ENCODE peak calls at places on chromosomes 7 and 10, in six cellular contexts. N is IMR-90, X is H9, Y is neuronal stem cell, L is trophoblast cell, I is mesenchymal stem cell. Z is an unnamed sample.

GRCh38 chr7:35725280-35725680 is 30.3 kb upstream of the HERPUD2 start:
- DNase-seq in I (no peak), L (no peak), X (no peak), N (no peak), Y (no peak), Z (no peak)

GRCh38 chr7:156842740-156843140 is 50.2 kb downstream of the LMBR1 start:
- DNase-seq in Y (no peak), X (no peak), N (no peak), I (no peak), L (peak; percentile 51), Z (peak; percentile 65)

GRCh38 chr10:66283064-66283463 is 642.8 kb upstream of the LRRTM3 start:
- DNase-seq in X (no peak), L (no peak), I (no peak), N (no peak), Y (no peak), Z (no peak)

GRCh38 chr10:74118794-74119193 is 31.8 kb downstream of the AP3M1 start:
- DNase-seq in Y (no peak), I (peak; percentile 28), X (no peak), N (no peak), L (no peak), Z (no peak)

GRCh38 chr10:127887497-127888415 is 5.0 kb downstream of the CLRN3 start:
- DNase-seq in X (no peak), N (no peak), I (no peak), Y (no peak), L (no peak), Z (no peak)

GRCh38 chr10:51389415-51390342 is 309.7 kb downstream of the CSTF2T start:
- DNase-seq in L (peak; percentile 5), Y (peak; percentile 44), N (peak; percentile 99), I (peak; percentile 59), X (peak; percentile 68), Z (peak; percentile 72)

GRCh38 chr10:78745445-78745844 is 323.3 kb upstream of the ZMIZ1 start:
- DNase-seq in X (no peak), Y (no peak), N (no peak), I (no peak), L (no peak), Z (no peak)

GRCh38 chr7:128831994-128832879 is 2.0 kb downstream of the FLNC start:
- DNase-seq in L (no peak), N (peak; percentile 30), I (peak; percentile 67), Y (peak; percentile 75), X (peak; percentile 78), Z (peak; percentile 97)

GRCh38 chr7:3063016-3063753 is 19.5 kb upstream of the CARD11 start:
- DNase-seq in N (no peak), Y (no peak), I (no peak), X (no peak), L (no peak), Z (no peak)

GRCh38 chr7:26515462-26515861 is 223.8 kb downstream of the SNX10 start:
- DNase-seq in X (no peak), L (no peak), I (no peak), Y (no peak), N (no peak), Z (no peak)

GRCh38 chr10:86497621-86498020 is 24.0 kb downstream of the WAPL start:
- DNase-seq in X (no peak), N (no peak), Y (no peak), L (no peak), I (no peak), Z (no peak)

GRCh38 chr7:74429153-74429747 is 24.5 kb upstream of the GTF2IRD1 start:
- DNase-seq in L (no peak), Y (no peak), X (peak; percentile 84), N (peak; percentile 75), I (peak; percentile 88), Z (peak; percentile 88)

GRCh38 chr10:4073912-4074311 is 288.9 kb upstream of the KLF6 start:
- DNase-seq in L (no peak), N (peak; percentile 62), I (peak; percentile 79), Y (no peak), X (no peak), Z (no peak)

GRCh38 chr7:27647052-27647451 is 15.6 kb downstream of the HIBADH start:
- DNase-seq in N (peak; percentile 82), Y (no peak), I (peak; percentile 80), X (no peak), L (peak; percentile 78), Z (no peak)

GRCh38 chr10:132299381-132300336 is 8.1 kb downstream of the STK32C start:
- DNase-seq in L (no peak), I (no peak), X (peak; percentile 15), Y (no peak), N (no peak), Z (no peak)

GRCh38 chr7:28698744-28699291 is 259.3 kb downstream of the TRIL start:
- DNase-seq in L (no peak), I (no peak), Y (no peak), X (no peak), N (no peak), Z (no peak)

GRCh38 chr10:102624094-102624493 is 20.2 kb upstream of the TRIM8 start:
- DNase-seq in Y (no peak), I (no peak), X (no peak), N (no peak), L (no peak), Z (no peak)

GRCh38 chr10:93006435-93007039 is 54.1 kb upstream of the CYP26C1 start:
- DNase-seq in Y (peak; percentile 15), L (no peak), N (peak; percentile 75), I (peak; percentile 63), X (no peak), Z (peak; percentile 62)

GRCh38 chr10:77943086-77943901 is 16.7 kb upstream of the DLG5 start:
- DNase-seq in N (peak; percentile 73), X (peak; percentile 84), L (peak; percentile 93), Y (peak; percentile 6), I (peak; percentile 91), Z (peak; percentile 98)

GRCh38 chr10:121043124-121043849 is 192.1 kb downstream of the WDR11 start:
- DNase-seq in X (no peak), Y (no peak), N (no peak), I (no peak), L (no peak), Z (no peak)

GRCh38 chr7:108166687-108167086 is 36.5 kb upstream of the LAMB4 start:
- DNase-seq in X (no peak), L (no peak), Y (no peak), N (no peak), I (no peak), Z (no peak)

GRCh38 chr10:83214178-83214577 is 925.1 kb upstream of the GHITM start:
- DNase-seq in X (no peak), N (no peak), I (no peak), L (no peak), Y (no peak), Z (no peak)

GRCh38 chr10:3231951-3232730 is 59.6 kb upstream of the PITRM1 start:
- DNase-seq in I (no peak), X (no peak), L (no peak), Y (no peak), N (peak; percentile 24), Z (peak; percentile 27)

GRCh38 chr7:88109612-88110011 is 110.2 kb downstream of the SRI start:
- DNase-seq in L (no peak), Y (no peak), N (no peak), X (no peak), I (no peak), Z (no peak)

GRCh38 chr10:118764195-118764594 is 9.4 kb upstream of the CACUL1 start:
- DNase-seq in N (no peak), Y (no peak), L (no peak), X (no peak), I (no peak), Z (no peak)

GRCh38 chr7:150342119-150342405 is 633 bp upstream of the RARRES2 start:
- DNase-seq in X (no peak), N (no peak), Y (no peak), L (no peak), I (no peak), Z (no peak)
- H3K9ac ChIP-seq in X (no peak overlapping the region), N (peak overlapping the region; percentile 40), Y (no peak overlapping the region), L (no peak overlapping the region), I (no peak overlapping the region), Z (peak overlapping the region; percentile 66)

GRCh38 chr7:1105189-1105588 is 17.3 kb downstream of the GPER1 start:
- DNase-seq in X (no peak), N (no peak), Y (no peak), I (no peak), L (no peak), Z (no peak)
- H3K27ac ChIP-seq in X (no peak overlapping the region), N (no peak overlapping the region), Y (no peak overlapping the region), I (no peak overlapping the region), L (no peak overlapping the region), Z (no peak overlapping the region)

GRCh38 chr7:102892631-102893278 is 20.0 kb upstream of the LRRC17 start:
- DNase-seq in X (no peak), N (no peak), I (peak; percentile 38), Y (no peak), L (no peak), Z (no peak)

GRCh38 chr7:102897211-102897621 is 15.6 kb upstream of the LRRC17 start:
- DNase-seq in X (no peak), L (no peak), Y (no peak), I (no peak), N (no peak), Z (no peak)

GRCh38 chr7:102897856-102898531 is 14.8 kb upstream of the LRRC17 start:
- DNase-seq in L (no peak), N (no peak), Y (no peak), X (no peak), I (no peak), Z (no peak)

GRCh38 chr7:102896585-102896984 is 16.2 kb upstream of the LRRC17 start:
- DNase-seq in L (no peak), N (no peak), X (no peak), Y (no peak), I (no peak), Z (no peak)

DNA sequence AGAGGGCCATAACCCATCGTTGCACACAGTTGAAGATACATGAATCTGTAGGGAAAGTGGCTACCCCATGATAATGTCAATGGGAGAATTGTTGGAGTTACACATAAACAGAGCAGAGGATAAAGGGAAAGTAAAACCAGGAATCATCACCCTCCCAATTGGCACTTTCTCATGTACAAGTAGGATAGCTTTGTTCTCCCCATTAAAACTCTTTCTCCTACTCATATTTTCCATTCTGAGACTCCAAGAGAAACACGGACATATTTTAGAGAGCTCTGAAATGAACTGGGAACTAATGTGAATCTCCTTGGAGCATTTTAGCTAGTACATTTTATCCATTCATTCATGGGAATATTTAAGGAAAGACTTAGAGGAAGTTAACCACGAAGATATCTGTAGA is 17.2 kb upstream of the LRRC17 start:
- DNase-seq in N (no peak), X (no peak), L (no peak), Y (no peak), I (no peak), Z (no peak)
- H3K23ac ChIP-seq in N (no peak overlapping the region), X (no peak overlapping the region), L (no peak overlapping the region), Y (no peak overlapping the region), I (no peak overlapping the region), Z (no peak overlapping the region)

GRCh38 chr7:142813262-142813661 is 41.6 kb upstream of the EPHB6 start:
- DNase-seq in N (peak; percentile 46), Y (no peak), L (peak; percentile 88), X (peak; percentile 85), I (peak; percentile 65), Z (peak; percentile 98)

GRCh38 chr7:142815099-142815498 is 39.8 kb upstream of the EPHB6 start:
- DNase-seq in N (no peak), X (no peak), I (no peak), Y (no peak), L (peak; percentile 19), Z (no peak)

GRCh38 chr7:142813699-142814098 is 41.2 kb upstream of the EPHB6 start:
- DNase-seq in I (no peak), Y (no peak), L (no peak), N (no peak), X (no peak), Z (no peak)

GRCh38 chr7:142811154-142811737 is 40.5 kb downstream of the PRSS2 start:
- DNase-seq in N (peak; percentile 54), X (no peak), Y (peak; percentile 41), I (peak; percentile 64), L (no peak), Z (peak; percentile 90)

GRCh38 chr7:142812437-142813215 is 41.9 kb downstream of the PRSS2 start:
- DNase-seq in Y (no peak), I (no peak), N (no peak), L (peak; percentile 76), X (no peak), Z (peak; percentile 85)
- H3K9ac ChIP-seq in Y (no peak overlapping the region), I (no peak overlapping the region), N (no peak overlapping the region), L (no peak overlapping the region), X (peak overlapping the region; percentile 27), Z (peak overlapping the region; percentile 24)

Z was measured in mesendoderm.